ENCODE peak calls at places on chromosomes 12 and 14, in ten cellular contexts. V is cardiac muscle cell; M is CD4-positive, alpha-beta T cell; C is neural progenitor cell; S is tibial artery; X is sigmoid colon; E is OCI-LY7; Q is CD4-positive, CD25-positive, alpha-beta regulatory T cell; O is body of pancreas; B is RWPE1. W is an unnamed sample.

GRCh38 chr12:104699489-104700194 is 242.9 kb downstream of the CHST11 start:
- DNase-seq in C (no peak), X (peak; percentile 19), S (peak; percentile 34), B (no peak), O (no peak), E (peak; percentile 48), V (no peak), Q (no peak), M (no peak), W (no peak)

GRCh38 chr14:89564291-89564957 is 147.4 kb upstream of the FOXN3 start:
- DNase-seq in E (no peak), V (no peak), B (peak; percentile 3), M (no peak), C (no peak), S (no peak), X (no peak), O (no peak), Q (no peak), W (no peak)

GRCh38 chr12:12813120-12814101 is at the start of gene DDX47:
- DNase-seq in V (peak; percentile 95), O (peak; percentile 97), E (peak; percentile 91), Q (peak; percentile 96), B (peak; percentile 82), M (peak; percentile 97), S (peak; percentile 97), X (peak; percentile 97), C (peak; percentile 96), W (peak; percentile 100)

GRCh38 chr12:69027411-69027811 is 94.4 kb upstream of the CPM start:
- DNase-seq in C (no peak), B (no peak), Q (no peak), X (no peak), E (no peak), O (no peak), M (no peak), V (no peak), S (no peak), W (no peak)

GRCh38 chr12:122825773-122826724 is 9.2 kb upstream of the HIP1R start:
- DNase-seq in V (peak; percentile 38), C (peak; percentile 39), E (no peak), S (peak; percentile 32), X (peak; percentile 59), Q (peak; percentile 14), B (peak; percentile 34), O (peak; percentile 55), M (no peak), W (no peak)

GRCh38 chr14:39267592-39268112 is 33.9 kb downstream of the MIA2 start:
- DNase-seq in Q (peak; percentile 60), C (no peak), B (peak; percentile 31), E (peak; percentile 76), V (no peak), M (no peak), S (no peak), O (no peak), X (no peak), W (no peak)

GRCh38 chr12:9115731-9116689 is at the start of gene A2M:
- DNase-seq in Q (no peak), C (no peak), E (no peak), S (no peak), O (no peak), V (peak; percentile 47), M (no peak), B (no peak), X (no peak), W (no peak)

GRCh38 chr12:66279127-66279712 is 23.1 kb upstream of the HELB start:
- DNase-seq in B (peak; percentile 21), X (no peak), S (no peak), C (peak; percentile 16), V (peak; percentile 49), Q (peak; percentile 62), M (peak; percentile 40), O (no peak), E (no peak), W (peak; percentile 80)

GRCh38 chr12:12099102-12099501 is 28.4 kb downstream of the BCL2L14 start:
- DNase-seq in X (no peak), O (no peak), C (no peak), B (no peak), V (peak; percentile 28), E (peak; percentile 5), S (no peak), Q (no peak), M (no peak), W (no peak)

GRCh38 chr12:57496822-57497221 is 9.0 kb downstream of the MARS1 start:
- DNase-seq in B (no peak), C (no peak), X (no peak), S (no peak), E (no peak), V (no peak), O (no peak), Q (no peak), M (no peak), W (no peak)

GRCh38 chr12:121964813-121965643 is 46.6 kb downstream of the CFAP251 start:
- DNase-seq in E (no peak), O (no peak), S (no peak), V (no peak), C (no peak), B (peak; percentile 50), M (no peak), Q (no peak), X (no peak), W (peak; percentile 24)

GRCh38 chr12:72072613-72073212 is 134.1 kb downstream of the TPH2 start:
- DNase-seq in O (no peak), E (no peak), V (peak; percentile 20), Q (no peak), B (no peak), S (no peak), C (no peak), X (no peak), M (no peak), W (no peak)

GRCh38 chr12:72444125-72444524 is 172.0 kb downstream of the TRHDE start:
- DNase-seq in C (no peak), Q (no peak), M (no peak), O (no peak), V (no peak), B (no peak), E (no peak), X (no peak), S (no peak), W (no peak)

GRCh38 chr12:76391461-76391860 is 43.2 kb upstream of the BBS10 start:
- DNase-seq in C (no peak), X (no peak), E (no peak), M (no peak), V (no peak), Q (no peak), S (no peak), B (peak; percentile 2), O (no peak), W (no peak)

GRCh38 chr12:124588689-124589318 is 21.4 kb upstream of the NCOR2 start:
- DNase-seq in C (no peak), X (peak; percentile 81), M (no peak), Q (no peak), V (no peak), O (no peak), E (no peak), S (peak; percentile 79), B (peak; percentile 83), W (no peak)

GRCh38 chr14:91059576-91060471 is 617 bp downstream of the RPS6KA5 start:
- DNase-seq in O (peak; percentile 43), V (peak; percentile 77), Q (peak; percentile 76), C (peak; percentile 88), X (peak; percentile 74), M (peak; percentile 52), S (peak; percentile 68), B (peak; percentile 28), E (peak; percentile 76), W (peak; percentile 79)

GRCh38 chr12:124861492-124861891 is 2.2 kb downstream of the SCARB1 start:
- DNase-seq in S (peak; percentile 82), M (no peak), E (no peak), X (peak; percentile 80), O (no peak), B (peak; percentile 41), Q (no peak), V (no peak), C (no peak), W (peak; percentile 77)

DNA sequence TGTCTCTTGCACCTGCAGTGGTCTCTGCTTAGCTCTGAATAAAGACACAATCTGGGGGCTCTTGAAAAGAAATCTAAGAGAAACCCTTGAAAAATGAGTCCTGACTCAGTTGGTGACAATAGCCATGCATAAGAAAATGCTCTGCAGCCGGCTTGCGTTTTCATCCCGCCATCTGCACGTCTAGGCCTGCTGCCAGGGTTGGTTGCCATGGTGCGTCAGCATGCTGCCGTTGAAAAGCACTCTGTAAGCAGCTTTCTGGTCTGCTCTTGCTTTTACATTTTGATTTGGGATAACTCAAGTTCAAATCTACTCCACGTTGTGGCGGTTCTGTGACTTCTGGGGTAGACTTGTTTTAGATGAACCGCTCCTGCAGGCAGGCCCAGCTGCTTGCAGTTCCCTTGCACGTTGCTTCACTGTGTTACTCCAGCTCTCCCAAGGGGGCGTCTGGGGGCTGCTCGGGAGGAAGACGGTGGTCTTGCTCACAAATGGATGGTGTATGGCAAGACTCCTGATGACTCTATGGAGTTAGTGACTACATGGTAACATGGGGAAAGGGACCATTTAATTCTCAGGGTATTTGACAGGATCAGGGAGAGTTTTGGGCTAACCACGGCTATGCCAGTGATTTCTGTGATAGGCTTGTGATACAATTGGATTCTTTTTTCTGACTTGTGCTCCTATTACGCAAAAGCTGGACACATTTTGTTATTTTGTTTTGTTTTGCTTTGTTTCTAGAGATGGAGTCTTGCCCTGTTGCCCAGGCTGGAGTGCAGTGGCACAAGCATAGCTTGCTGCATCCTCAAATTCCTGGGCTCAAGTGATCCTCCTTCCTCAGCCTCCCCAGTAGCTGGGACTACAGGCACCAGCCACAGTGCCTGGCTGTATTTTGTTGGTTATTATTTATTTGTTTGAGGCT is 15.8 kb downstream of the WNT5B start:
- DNase-seq in O (peak; percentile 70), X (peak; percentile 92), Q (no peak), C (no peak), E (no peak), V (no peak), M (no peak), B (peak; percentile 34), S (peak; percentile 87), W (no peak)
- H3K27ac ChIP-seq in O (no peak overlapping the region), X (peak overlapping the region; percentile 58), Q (no peak overlapping the region), C (no peak overlapping the region), E (no peak overlapping the region), V (no peak overlapping the region), M (no peak overlapping the region), B (no peak overlapping the region), S (no peak overlapping the region), W (peak overlapping the region; percentile 59)

GRCh38 chr14:31950331-31950730 is 126.8 kb upstream of the ARHGAP5 start:
- DNase-seq in B (no peak), S (no peak), M (no peak), Q (no peak), X (no peak), V (no peak), E (no peak), O (no peak), C (no peak), W (no peak)
- H3K27ac ChIP-seq in B (peak overlapping the region; percentile 53), S (no peak overlapping the region), M (no peak overlapping the region), Q (no peak overlapping the region), X (no peak overlapping the region), V (no peak overlapping the region), E (no peak overlapping the region), O (no peak overlapping the region), C (no peak overlapping the region), W (peak overlapping the region; percentile 95)

GRCh38 chr12:128662106-128662505 is 161.7 kb downstream of the SLC15A4 start:
- DNase-seq in S (no peak), O (no peak), Q (no peak), C (no peak), M (no peak), X (no peak), V (no peak), B (no peak), E (no peak), W (no peak)
- H3K27ac ChIP-seq in S (no peak overlapping the region), O (no peak overlapping the region), Q (no peak overlapping the region), C (no peak overlapping the region), M (no peak overlapping the region), X (no peak overlapping the region), V (no peak overlapping the region), B (no peak overlapping the region), E (no peak overlapping the region), W (no peak overlapping the region)

GRCh38 chr14:104697317-104697703 is 7.9 kb downstream of the INF2 start:
- DNase-seq in E (no peak), Q (no peak), S (no peak), C (no peak), O (no peak), M (no peak), V (no peak), B (no peak), X (no peak), W (no peak)
- H3K27ac ChIP-seq in E (no peak overlapping the region), Q (peak overlapping the region; percentile 14), S (peak overlapping the region; percentile 88), C (no peak overlapping the region), O (no peak overlapping the region), M (peak overlapping the region; percentile 21), V (no peak overlapping the region), B (peak overlapping the region; percentile 100), X (peak overlapping the region; percentile 90), W (no peak overlapping the region)

W was measured in endodermal cell.